ENCODE peak calls at places on chromosomes 7 and 10, in eight cellular contexts. M, U, T, V, Z, F, K and Q are unnamed samples. For H3K4me1, the result is how much of the 10 kb centered on the place peaks cover.

GRCh38 chr7:131007439-131008330 is 273.7 kb upstream of the KLF14 start:
- DNase-seq in M (peak), U (peak), T (peak), V (peak), Z (peak), F (peak), K (peak), Q (peak)

GRCh38 chr10:23994459-23995046 is 214.4 kb upstream of the KIAA1217 start:
- DNase-seq in M (peak), U (peak), T (peak), V (peak), Z (no peak), F (peak), K (peak), Q (peak)

GRCh38 chr10:128011059-128011979 is 104.4 kb downstream of the PTPRE start:
- DNase-seq in M (peak), U (peak), T (no peak), V (peak), Z (peak), F (peak), K (peak), Q (peak)

GRCh38 chr7:42351313-42351935 is 114.4 kb upstream of the GLI3 start:
- DNase-seq in M (no peak), U (no peak), T (peak), V (no peak), Z (no peak), F (no peak), K (no peak), Q (no peak)

GRCh38 chr10:17123062-17123661 is 6.4 kb downstream of the CUBN start:
- DNase-seq in M (peak), U (no peak), T (peak), V (peak), Z (no peak), F (no peak), K (no peak), Q (no peak)

GRCh38 chr10:75972494-75973276 is 541.3 kb downstream of the LRMDA start:
- DNase-seq in M (no peak), U (no peak), T (peak), V (peak), Z (no peak), F (peak), K (no peak), Q (no peak)

GRCh38 chr10:46069771-46070463 is 23.8 kb upstream of the MSMB start:
- DNase-seq in M (no peak), U (no peak), T (no peak), V (peak), Z (no peak), F (no peak), K (no peak), Q (no peak)

GRCh38 chr10:118957966-118958365 is 71.5 kb upstream of the NANOS1 start:
- DNase-seq in M (no peak), U (no peak), T (no peak), V (no peak), Z (no peak), F (no peak), K (no peak), Q (peak)

GRCh38 chr10:29642996-29643395 is 8.2 kb upstream of the SVIL start:
- DNase-seq in M (no peak), U (no peak), T (peak), V (peak), Z (no peak), F (no peak), K (no peak), Q (peak)

GRCh38 chr7:116653204-116653603 is 18.8 kb upstream of the MET start:
- DNase-seq in M (peak), U (no peak), T (peak), V (peak), Z (no peak), F (no peak), K (peak), Q (no peak)

GRCh38 chr7:100759357-100760171 is 26.2 kb downstream of the ZAN start:
- DNase-seq in M (no peak), U (no peak), T (no peak), V (no peak), Z (no peak), F (no peak), K (no peak), Q (no peak)

GRCh38 chr10:29150010-29150409 is 138.9 kb upstream of the LYZL1 start:
- DNase-seq in M (no peak), U (peak), T (peak), V (no peak), Z (no peak), F (peak), K (no peak), Q (no peak)

GRCh38 chr10:119479048-119479394 is 63.5 kb downstream of the RGS10 start:
- DNase-seq in M (no peak), U (no peak), T (no peak), V (peak), Z (no peak), F (no peak), K (no peak), Q (no peak)

GRCh38 chr10:308572-309085 is 173.4 kb downstream of the ZMYND11 start:
- DNase-seq in M (no peak), U (no peak), T (no peak), V (no peak), Z (no peak), F (no peak), K (no peak), Q (peak)

DNA sequence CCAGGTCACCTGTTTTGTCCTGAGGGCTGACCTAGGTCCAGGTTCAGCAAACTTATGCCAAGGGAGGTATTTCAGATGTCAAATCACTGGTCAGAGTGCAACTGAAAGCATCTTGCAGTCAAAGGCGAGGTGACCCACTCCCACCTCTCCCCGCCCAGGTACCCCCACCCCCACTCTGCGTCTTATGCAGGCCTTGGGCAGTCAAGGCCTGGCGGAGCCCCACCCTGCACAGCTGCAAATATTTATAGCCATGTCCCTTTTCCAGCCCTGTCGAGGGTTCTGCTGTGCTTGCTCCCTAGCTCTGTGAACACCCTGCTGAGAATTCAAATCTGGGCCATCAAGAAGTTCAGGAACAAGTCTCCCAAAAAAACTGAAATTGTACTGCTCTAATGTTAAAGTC is 40.6 kb upstream of the BMPR1A start:
- DNase-seq in M (no peak), U (no peak), T (no peak), V (no peak), Z (no peak), F (no peak), K (no peak), Q (no peak)
- H3K4me1 ChIP-seq in M (under half), U (under half), T (under half), V (under half), Z (under half), F (under half), K (under half), Q (under half)

GRCh38 chr7:975702-976473 is 539 bp upstream of the COX19 start:
- DNase-seq in M (no peak), U (no peak), T (no peak), V (no peak), Z (no peak), F (no peak), K (no peak), Q (no peak)
- H3K4me3 ChIP-seq in M (peak), U (peak), T (peak), V (peak), Z (no peak), F (no peak), K (peak), Q (peak)

GRCh38 chr10:114239994-114240345 is 916 bp downstream of the VWA2 start:
- DNase-seq in M (no peak), U (peak), T (no peak), V (no peak), Z (no peak), F (no peak), K (no peak), Q (no peak)

GRCh38 chr10:114244126-114244525 is 5.1 kb downstream of the VWA2 start:
- DNase-seq in M (no peak), U (no peak), T (no peak), V (no peak), Z (no peak), F (no peak), K (no peak), Q (no peak)

GRCh38 chr10:114242235-114242634 is 3.2 kb downstream of the VWA2 start:
- DNase-seq in M (no peak), U (no peak), T (no peak), V (no peak), Z (no peak), F (no peak), K (no peak), Q (no peak)

GRCh38 chr10:114243661-114244060 is 4.6 kb downstream of the VWA2 start:
- DNase-seq in M (no peak), U (no peak), T (no peak), V (no peak), Z (no peak), F (no peak), K (no peak), Q (no peak)

GRCh38 chr10:114239117-114239993 is at the start of gene VWA2:
- DNase-seq in M (no peak), U (peak), T (no peak), V (no peak), Z (peak), F (peak), K (no peak), Q (peak)
- H3K9ac ChIP-seq in M (no peak), U (no peak), T (no peak), V (no peak), Z (no peak), F (no peak), K (no peak), Q (no peak)

GRCh38 chr7:83946801-83947200 is 247.8 kb downstream of the SEMA3A start:
- DNase-seq in M (no peak), U (no peak), T (no peak), V (no peak), Z (no peak), F (no peak), K (no peak), Q (no peak)

GRCh38 chr7:83941300-83941699 is 253.3 kb downstream of the SEMA3A start:
- DNase-seq in M (no peak), U (no peak), T (no peak), V (no peak), Z (no peak), F (no peak), K (no peak), Q (no peak)

DNA sequence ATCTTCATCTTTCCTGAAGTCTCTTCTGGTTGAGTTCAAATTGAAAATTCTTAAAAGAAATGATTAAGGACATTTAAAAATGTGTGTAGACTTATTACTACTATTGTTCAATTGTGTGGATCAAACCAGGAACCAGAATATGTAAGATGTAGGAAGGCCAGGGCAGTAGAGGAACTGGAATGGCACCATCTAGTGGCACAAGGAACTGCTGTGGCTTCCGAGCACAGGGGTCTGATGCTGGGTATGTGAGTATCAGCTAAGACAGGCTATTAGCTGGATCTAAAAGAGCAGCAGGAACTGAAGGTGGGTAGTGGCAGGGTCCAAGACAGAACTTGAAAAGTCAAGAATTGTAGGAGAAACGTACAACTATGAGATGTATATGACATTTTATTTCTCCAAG is 247.3 kb downstream of the SEMA3A start:
- DNase-seq in M (peak), U (peak), T (no peak), V (no peak), Z (peak), F (no peak), K (peak), Q (no peak)
- H3K4me1 ChIP-seq in M (under half), U (under half), T (under half), V (under half), Z (under half), F (under half), K (under half), Q (under half)

DNA sequence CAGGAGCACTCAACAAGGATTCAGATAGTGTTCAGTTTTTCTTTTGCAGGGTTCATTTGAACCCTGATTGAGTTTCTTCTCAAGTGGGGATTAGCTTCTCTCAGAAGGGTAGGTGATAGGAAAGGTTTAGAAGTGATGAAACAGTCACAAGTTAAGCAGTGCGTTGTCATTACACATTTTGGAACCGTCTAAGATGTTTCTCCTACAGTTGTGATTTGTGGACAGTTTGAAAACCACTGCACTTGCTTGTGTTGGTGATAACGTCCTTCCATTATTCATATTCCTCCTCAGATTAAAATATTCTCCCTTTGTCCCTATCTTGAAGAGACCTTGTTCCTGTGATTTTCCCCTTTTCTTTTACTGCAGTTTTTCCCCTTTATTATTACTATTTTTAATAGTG is 2.8 kb downstream of the STMP1 start:
- DNase-seq in M (no peak), U (no peak), T (no peak), V (no peak), Z (no peak), F (no peak), K (no peak), Q (no peak)
- H3K4me3 ChIP-seq in M (no peak), U (no peak), T (no peak), V (no peak), Z (no peak), F (no peak), K (no peak), Q (no peak)

DNA sequence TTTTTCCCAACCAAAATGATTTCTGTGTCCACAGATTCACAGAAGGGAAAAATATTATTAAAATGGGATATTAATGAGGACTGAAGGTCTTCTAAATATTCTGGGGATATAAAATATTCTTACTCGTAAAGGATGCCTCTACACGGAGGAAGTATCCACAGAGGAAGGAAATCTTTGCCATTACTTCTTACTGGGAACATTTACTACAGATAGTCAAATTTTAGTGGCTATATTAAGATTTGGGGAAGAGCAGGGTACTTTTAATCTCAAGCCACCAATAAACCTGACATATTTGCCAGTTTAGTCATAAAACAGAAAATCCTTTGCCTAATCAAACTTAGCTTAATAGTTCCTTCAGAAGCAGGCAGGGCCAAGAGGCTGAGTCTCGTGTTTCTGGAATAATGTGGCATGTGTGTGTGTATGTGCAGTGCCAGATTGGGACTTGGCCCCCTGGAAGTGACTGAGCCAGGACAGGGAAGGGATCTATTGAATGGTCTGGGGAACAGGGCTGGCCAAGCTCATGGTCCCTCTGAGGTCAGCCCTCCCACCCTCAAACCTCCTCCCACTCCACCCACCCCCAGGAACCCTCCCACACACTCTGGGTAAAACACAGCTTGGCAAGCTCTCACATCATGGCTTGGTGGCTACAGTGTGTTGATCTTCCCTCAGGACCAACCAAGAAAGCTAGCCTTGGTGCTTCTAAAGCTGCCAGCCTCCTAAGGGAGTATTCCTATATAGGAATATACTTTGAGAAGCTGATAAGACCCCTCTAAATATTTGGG is 1.7 kb upstream of the PIK3CG start:
- DNase-seq in M (no peak), U (no peak), T (no peak), V (no peak), Z (no peak), F (no peak), K (no peak), Q (no peak)
- H3K9ac ChIP-seq in M (no peak), U (no peak), T (no peak), V (no peak), Z (no peak), F (no peak), K (no peak), Q (no peak)

GRCh38 chr7:23196306-23196705 is 14.5 kb downstream of the NUP42 start:
- DNase-seq in M (no peak), U (no peak), T (no peak), V (no peak), Z (no peak), F (no peak), K (no peak), Q (no peak)
- H3K4me1 ChIP-seq in M (under half), U (under half), T (under half), V (under half), Z (under half), F (under half), K (under half), Q (under half)

DNA sequence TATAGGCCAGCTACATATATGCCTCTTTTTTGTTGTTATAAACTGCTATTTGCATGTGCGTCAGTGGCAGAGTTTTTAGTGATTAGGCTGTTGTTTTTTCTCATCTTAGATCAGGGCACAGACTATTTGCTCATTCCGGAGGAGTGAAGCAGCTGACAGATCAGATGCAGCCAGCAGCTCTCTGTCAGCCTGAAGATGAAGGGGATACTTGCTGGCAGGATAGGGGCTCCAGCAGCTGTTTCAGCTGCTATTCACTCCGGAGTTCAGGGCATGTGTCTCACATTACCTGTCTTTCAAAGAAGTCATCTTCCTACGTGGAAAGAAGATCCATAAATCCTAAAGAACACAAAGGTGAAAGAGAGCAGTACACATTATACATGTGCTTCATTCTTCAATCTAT is 182.9 kb upstream of the CHRM2 start:
- DNase-seq in M (no peak), U (peak), T (no peak), V (no peak), Z (no peak), F (no peak), K (no peak), Q (no peak)
- H3K4me3 ChIP-seq in M (no peak), U (no peak), T (no peak), V (no peak), Z (no peak), F (no peak), K (no peak), Q (no peak)